ENCODE peak calls at places on chromosomes 1 and 21, in four cellular contexts. One of them, this sample, is unnamed.

GRCh38 chr1:185419718-185420117 is 102.7 kb upstream of the IVNS1ABP start:
- DNase-seq in DMS53: no peak
- DNase-seq in amniotic stem cell: no peak
- DNase-seq in activated T-cell treated with anti-CD3 and anti-CD28 coated beads, Interleukin-2, amount 50 U/mL, for 24 hours: no peak
- DNase-seq in this sample: no peak

GRCh38 chr21:34933609-34934345 is 115.3 kb downstream of the RUNX1 start:
- DNase-seq in DMS53: no peak
- DNase-seq in amniotic stem cell: no peak
- DNase-seq in activated T-cell treated with anti-CD3 and anti-CD28 coated beads, Interleukin-2, amount 50 U/mL, for 24 hours: peak
- DNase-seq in this sample: no peak

GRCh38 chr1:145922266-145922665 is 3.7 kb upstream of the PEX11B start:
- DNase-seq in DMS53: no peak
- DNase-seq in amniotic stem cell: no peak
- DNase-seq in activated T-cell treated with anti-CD3 and anti-CD28 coated beads, Interleukin-2, amount 50 U/mL, for 24 hours: no peak
- DNase-seq in this sample: no peak

GRCh38 chr1:156540955-156541354 is 31.4 kb downstream of the IQGAP3 start:
- DNase-seq in DMS53: no peak
- DNase-seq in amniotic stem cell: no peak
- DNase-seq in activated T-cell treated with anti-CD3 and anti-CD28 coated beads, Interleukin-2, amount 50 U/mL, for 24 hours: no peak
- DNase-seq in this sample: no peak

GRCh38 chr21:45601551-45601950 is 42.0 kb upstream of the PCBP3 start:
- DNase-seq in DMS53: no peak
- DNase-seq in amniotic stem cell: no peak
- DNase-seq in activated T-cell treated with anti-CD3 and anti-CD28 coated beads, Interleukin-2, amount 50 U/mL, for 24 hours: peak
- DNase-seq in this sample: no peak

GRCh38 chr1:192993426-192994085 is 65.6 kb downstream of the UCHL5 start:
- DNase-seq in DMS53: no peak
- DNase-seq in amniotic stem cell: no peak
- DNase-seq in activated T-cell treated with anti-CD3 and anti-CD28 coated beads, Interleukin-2, amount 50 U/mL, for 24 hours: no peak
- DNase-seq in this sample: no peak

GRCh38 chr1:100322436-100323211 is 29.7 kb upstream of the CDC14A start:
- DNase-seq in DMS53: peak
- DNase-seq in amniotic stem cell: no peak
- DNase-seq in activated T-cell treated with anti-CD3 and anti-CD28 coated beads, Interleukin-2, amount 50 U/mL, for 24 hours: no peak
- DNase-seq in this sample: no peak

GRCh38 chr1:211480941-211481545 is 10.9 kb downstream of the RD3 start:
- DNase-seq in DMS53: no peak
- DNase-seq in amniotic stem cell: no peak
- DNase-seq in activated T-cell treated with anti-CD3 and anti-CD28 coated beads, Interleukin-2, amount 50 U/mL, for 24 hours: no peak
- DNase-seq in this sample: no peak

GRCh38 chr1:27724961-27725373 is 794 bp upstream of the FAM76A start:
- DNase-seq in DMS53: peak
- DNase-seq in amniotic stem cell: no peak
- DNase-seq in activated T-cell treated with anti-CD3 and anti-CD28 coated beads, Interleukin-2, amount 50 U/mL, for 24 hours: no peak
- DNase-seq in this sample: no peak

GRCh38 chr1:30995990-30996612 is 69.4 kb downstream of the PUM1 start:
- DNase-seq in DMS53: no peak
- DNase-seq in amniotic stem cell: no peak
- DNase-seq in activated T-cell treated with anti-CD3 and anti-CD28 coated beads, Interleukin-2, amount 50 U/mL, for 24 hours: no peak
- DNase-seq in this sample: no peak

GRCh38 chr1:48003741-48004503 is 6.7 kb upstream of the TRABD2B start:
- DNase-seq in DMS53: peak
- DNase-seq in amniotic stem cell: no peak
- DNase-seq in activated T-cell treated with anti-CD3 and anti-CD28 coated beads, Interleukin-2, amount 50 U/mL, for 24 hours: no peak
- DNase-seq in this sample: no peak

GRCh38 chr1:54805981-54806381 is 4.9 kb upstream of the TTC22 start:
- DNase-seq in DMS53: no peak
- DNase-seq in amniotic stem cell: no peak
- DNase-seq in activated T-cell treated with anti-CD3 and anti-CD28 coated beads, Interleukin-2, amount 50 U/mL, for 24 hours: no peak
- DNase-seq in this sample: no peak

GRCh38 chr1:17304155-17304826 is 3.7 kb upstream of the PADI4 start:
- DNase-seq in DMS53: no peak
- DNase-seq in amniotic stem cell: no peak
- DNase-seq in activated T-cell treated with anti-CD3 and anti-CD28 coated beads, Interleukin-2, amount 50 U/mL, for 24 hours: no peak
- DNase-seq in this sample: no peak

GRCh38 chr21:45142469-45142868 is 68.1 kb downstream of the ADARB1 start:
- DNase-seq in DMS53: no peak
- DNase-seq in amniotic stem cell: no peak
- DNase-seq in activated T-cell treated with anti-CD3 and anti-CD28 coated beads, Interleukin-2, amount 50 U/mL, for 24 hours: peak
- DNase-seq in this sample: no peak

GRCh38 chr1:66331641-66332523 is 202.1 kb upstream of the SGIP1 start:
- DNase-seq in DMS53: no peak
- DNase-seq in amniotic stem cell: peak
- DNase-seq in activated T-cell treated with anti-CD3 and anti-CD28 coated beads, Interleukin-2, amount 50 U/mL, for 24 hours: peak
- DNase-seq in this sample: no peak

This sample was measured in Panc1.